ENCODE peak calls at places on chromosomes 3 and 15, in nine cellular contexts. H is T-cell, G is NAMALWA, N is NCI-H1436, C is mammary epithelial cell, Y is hippocampal formation, X is ELR, V is tibial artery, I is fibroblast of mammary gland. S is an unnamed sample.

GRCh38 chr3:189160519-189161309 is 11.1 kb upstream of the TPRG1 start:
- DNase-seq in H (no peak), G (no peak), N (no peak), C (no peak), Y (no peak), X (no peak), V (no peak), I (no peak), S (no peak)

GRCh38 chr3:98565237-98565643 is 28.2 kb downstream of the CPOX start:
- DNase-seq in H (no peak), G (no peak), N (no peak), C (peak), Y (no peak), X (peak), V (no peak), I (no peak), S (peak)

GRCh38 chr3:126886217-126886616 is 96.7 kb upstream of the PLXNA1 start:
- DNase-seq in H (no peak), G (no peak), N (no peak), C (no peak), Y (no peak), X (peak), V (no peak), I (peak), S (no peak)

GRCh38 chr3:22609139-22609538 is 594.0 kb upstream of the UBE2E2 start:
- DNase-seq in H (no peak), G (no peak), N (no peak), C (peak), Y (no peak), X (peak), V (no peak), I (peak), S (no peak)

GRCh38 chr15:56617628-56618027 is 115.7 kb downstream of the ZNF280D start:
- DNase-seq in H (no peak), G (no peak), N (no peak), C (no peak), Y (no peak), X (no peak), V (no peak), I (no peak), S (no peak)

GRCh38 chr3:164533275-164533674 is 545.0 kb downstream of the SI start:
- DNase-seq in H (no peak), G (no peak), N (peak), C (no peak), Y (no peak), X (peak), V (no peak), I (no peak), S (no peak)

GRCh38 chr3:71582612-71583568 is 638 bp downstream of the FOXP1 start:
- DNase-seq in H (peak), G (peak), N (peak), C (peak), Y (peak), X (peak), V (peak), I (no peak), S (no peak)

GRCh38 chr3:89419647-89420141 is 312.3 kb downstream of the EPHA3 start:
- DNase-seq in H (no peak), G (no peak), N (no peak), C (peak), Y (no peak), X (no peak), V (no peak), I (no peak), S (no peak)